ENCODE peak calls at places on chromosomes 4 and X, in nine cellular contexts. T is AG10803, R is fibroblast of the aortic adventitia, X is foreskin fibroblast, M is upper lobe of left lung, G is breast epithelium, P is nephron progenitor cell, K is mesothelial cell of epicardium, C is thoracic aorta. Y is an unnamed sample.

GRCh38 chr4:115851918-115852766 is 738.7 kb upstream of the NDST4 start:
- DNase-seq in T (no peak), R (no peak), X (peak), M (peak), G (no peak), P (peak), K (no peak), C (no peak), Y (no peak)

GRCh38 chr4:38948551-38948950 is 80.9 kb downstream of the FAM114A1 start:
- DNase-seq in T (peak), R (peak), X (peak), M (no peak), G (no peak), P (no peak), K (no peak), C (no peak), Y (no peak)

GRCh38 chr4:13162886-13163285 is 321.3 kb downstream of the RAB28 start:
- DNase-seq in T (no peak), R (peak), X (no peak), M (no peak), G (no peak), P (no peak), K (no peak), C (no peak), Y (no peak)

GRCh38 chrX:155086202-155086840 is 15.0 kb downstream of the BRCC3 start:
- DNase-seq in T (peak), R (peak), X (peak), M (no peak), G (no peak), P (peak), K (no peak), C (no peak), Y (no peak)

GRCh38 chr4:104596189-104596588 is 101.5 kb upstream of the CXXC4 start:
- DNase-seq in T (no peak), R (no peak), X (no peak), M (no peak), G (no peak), P (no peak), K (no peak), C (no peak), Y (no peak)

GRCh38 chr4:3314706-3315260 is 22.0 kb downstream of the RGS12 start:
- DNase-seq in T (no peak), R (no peak), X (no peak), M (no peak), G (peak), P (no peak), K (no peak), C (no peak), Y (peak)

GRCh38 chr4:95255396-95256107 is 293.2 kb downstream of the UNC5C start:
- DNase-seq in T (peak), R (peak), X (peak), M (no peak), G (no peak), P (no peak), K (no peak), C (no peak), Y (no peak)

GRCh38 chr4:74768857-74769525 is 25.3 kb downstream of the BTC start:
- DNase-seq in T (no peak), R (peak), X (peak), M (no peak), G (no peak), P (no peak), K (no peak), C (no peak), Y (no peak)

GRCh38 chrX:3577551-3577950 is 135.9 kb downstream of the PRKX start:
- DNase-seq in T (no peak), R (no peak), X (no peak), M (no peak), G (no peak), P (no peak), K (no peak), C (no peak), Y (no peak)

GRCh38 chr4:7538518-7538917 is 103.8 kb upstream of the PSAPL1 start:
- DNase-seq in T (no peak), R (no peak), X (no peak), M (no peak), G (no peak), P (no peak), K (no peak), C (no peak), Y (no peak)

GRCh38 chr4:122826596-122827257 is at the start of gene FGF2:
- DNase-seq in T (peak), R (peak), X (peak), M (peak), G (peak), P (peak), K (peak), C (peak), Y (peak)

GRCh38 chr4:2248821-2249261 is 6.9 kb upstream of the HAUS3 start:
- DNase-seq in T (no peak), R (no peak), X (no peak), M (peak), G (no peak), P (peak), K (peak), C (no peak), Y (peak)

GRCh38 chrX:20217279-20217678 is 49.4 kb downstream of the RPS6KA3 start:
- DNase-seq in T (peak), R (peak), X (peak), M (no peak), G (no peak), P (no peak), K (no peak), C (no peak), Y (no peak)

GRCh38 chr4:30836231-30836630 is 116.1 kb downstream of the PCDH7 start:
- DNase-seq in T (no peak), R (peak), X (peak), M (no peak), G (no peak), P (no peak), K (no peak), C (no peak), Y (no peak)

GRCh38 chr4:105490523-105490922 is 16.7 kb upstream of the PPA2 start:
- DNase-seq in T (no peak), R (no peak), X (no peak), M (no peak), G (no peak), P (no peak), K (no peak), C (no peak), Y (no peak)

GRCh38 chr4:94678896-94679295 is 78.9 kb upstream of the BMPR1B start:
- DNase-seq in T (peak), R (peak), X (peak), M (no peak), G (no peak), P (no peak), K (no peak), C (no peak), Y (no peak)

GRCh38 chr4:8694651-8695151 is 102.1 kb downstream of the CPZ start:
- DNase-seq in T (no peak), R (no peak), X (no peak), M (peak), G (no peak), P (no peak), K (no peak), C (no peak), Y (peak)

GRCh38 chr4:64353904-64354303 is 55.3 kb downstream of the TECRL start:
- DNase-seq in T (no peak), R (no peak), X (no peak), M (no peak), G (no peak), P (no peak), K (no peak), C (no peak), Y (no peak)

GRCh38 chr4:174358823-174359222 is 75.1 kb downstream of the CEP44 start:
- DNase-seq in T (peak), R (peak), X (peak), M (no peak), G (no peak), P (no peak), K (no peak), C (no peak), Y (no peak)

GRCh38 chr4:48708610-48709009 is 71.5 kb downstream of the FRYL start:
- DNase-seq in T (no peak), R (no peak), X (no peak), M (no peak), G (no peak), P (no peak), K (no peak), C (no peak), Y (no peak)

GRCh38 chr4:12979797-12980196 is 504.3 kb downstream of the RAB28 start:
- DNase-seq in T (no peak), R (no peak), X (no peak), M (no peak), G (no peak), P (no peak), K (no peak), C (no peak), Y (no peak)

GRCh38 chr4:38572798-38573197 is 91.2 kb upstream of the KLF3 start:
- DNase-seq in T (no peak), R (peak), X (no peak), M (no peak), G (no peak), P (no peak), K (no peak), C (no peak), Y (no peak)

GRCh38 chr4:137610960-137611359 is 78.7 kb upstream of the PCDH18 start:
- DNase-seq in T (no peak), R (peak), X (peak), M (no peak), G (no peak), P (peak), K (no peak), C (no peak), Y (no peak)

GRCh38 chr4:8071741-8072140 is 86.9 kb downstream of the ABLIM2 start:
- DNase-seq in T (no peak), R (no peak), X (no peak), M (no peak), G (no peak), P (no peak), K (no peak), C (no peak), Y (no peak)

GRCh38 chr4:153733751-153734448 is 25.9 kb downstream of the RNF175 start:
- DNase-seq in T (no peak), R (no peak), X (peak), M (no peak), G (no peak), P (no peak), K (no peak), C (no peak), Y (no peak)

GRCh38 chrX:108001218-108001814 is 19.1 kb upstream of the TEX13B start:
- DNase-seq in T (peak), R (peak), X (peak), M (no peak), G (no peak), P (peak), K (no peak), C (no peak), Y (no peak)

GRCh38 chr4:8072235-8072968 is 86.2 kb downstream of the ABLIM2 start:
- DNase-seq in T (no peak), R (no peak), X (no peak), M (no peak), G (no peak), P (no peak), K (no peak), C (no peak), Y (no peak)

GRCh38 chrX:120824021-120824420 is 51.6 kb downstream of the CT47B1 start:
- DNase-seq in T (no peak), R (no peak), X (peak), M (no peak), G (no peak), P (no peak), K (no peak), C (no peak), Y (no peak)

GRCh38 chrX:10966057-10966456 is 145.1 kb upstream of the HCCS start:
- DNase-seq in T (no peak), R (no peak), X (no peak), M (no peak), G (no peak), P (no peak), K (no peak), C (no peak), Y (no peak)

GRCh38 chr4:184732126-184732525 is 1.8 kb downstream of the CENPU start:
- DNase-seq in T (no peak), R (peak), X (peak), M (peak), G (no peak), P (no peak), K (no peak), C (no peak), Y (no peak)

GRCh38 chr4:2388430-2389182 is 29.8 kb downstream of the ZFYVE28 start:
- DNase-seq in T (peak), R (peak), X (peak), M (no peak), G (no peak), P (no peak), K (no peak), C (no peak), Y (no peak)

GRCh38 chr4:182384496-182385155 is 141.4 kb downstream of the TENM3 start:
- DNase-seq in T (no peak), R (no peak), X (no peak), M (no peak), G (no peak), P (no peak), K (no peak), C (no peak), Y (no peak)

GRCh38 chr4:40316782-40317635 is 18.1 kb upstream of the CHRNA9 start:
- DNase-seq in T (peak), R (peak), X (peak), M (peak), G (peak), P (peak), K (no peak), C (no peak), Y (peak)

GRCh38 chrX:14476169-14476568 is 53.2 kb upstream of the GLRA2 start:
- DNase-seq in T (peak), R (peak), X (peak), M (no peak), G (no peak), P (no peak), K (no peak), C (no peak), Y (no peak)

GRCh38 chrX:17674611-17675010 is 62.7 kb upstream of the SCML1 start:
- DNase-seq in T (no peak), R (peak), X (peak), M (no peak), G (no peak), P (no peak), K (no peak), C (no peak), Y (no peak)

GRCh38 chrX:113399501-113400192 is 559.0 kb upstream of the AMOT start:
- DNase-seq in T (peak), R (peak), X (peak), M (no peak), G (no peak), P (no peak), K (no peak), C (no peak), Y (no peak)

GRCh38 chr4:67933038-67933437 is 30.3 kb downstream of the TMPRSS11A start:
- DNase-seq in T (no peak), R (no peak), X (no peak), M (no peak), G (no peak), P (no peak), K (no peak), C (no peak), Y (no peak)

GRCh38 chr4:81609844-81610243 is 138.1 kb upstream of the RASGEF1B start:
- DNase-seq in T (no peak), R (no peak), X (no peak), M (no peak), G (no peak), P (no peak), K (no peak), C (no peak), Y (no peak)

GRCh38 chrX:57156397-57157049 is 19.3 kb upstream of the SPIN2A start:
- DNase-seq in T (peak), R (peak), X (peak), M (no peak), G (no peak), P (peak), K (no peak), C (no peak), Y (no peak)
- TF ChIP-seq CTCF in T (peak), R (peak), X (peak), M (peak), G (no peak), P (peak), K (no peak), C (no peak), Y (peak)

GRCh38 chr4:121228851-121229250 is 64.7 kb upstream of the TNIP3 start:
- DNase-seq in T (no peak), R (no peak), X (no peak), M (no peak), G (no peak), P (no peak), K (no peak), C (no peak), Y (no peak)

GRCh38 chr4:121221608-121222007 is 57.5 kb upstream of the TNIP3 start:
- DNase-seq in T (no peak), R (no peak), X (no peak), M (no peak), G (no peak), P (no peak), K (no peak), C (no peak), Y (no peak)

GRCh38 chr4:121226362-121226761 is 62.2 kb upstream of the TNIP3 start:
- DNase-seq in T (no peak), R (no peak), X (no peak), M (no peak), G (no peak), P (no peak), K (no peak), C (no peak), Y (no peak)

GRCh38 chr4:121229993-121230392 is 65.9 kb upstream of the TNIP3 start:
- DNase-seq in T (no peak), R (no peak), X (no peak), M (no peak), G (no peak), P (no peak), K (no peak), C (no peak), Y (no peak)

GRCh38 chr4:121227254-121227867 is 63.2 kb upstream of the TNIP3 start:
- DNase-seq in T (no peak), R (no peak), X (no peak), M (no peak), G (no peak), P (no peak), K (no peak), C (no peak), Y (no peak)
- TF ChIP-seq CTCF in T (no peak), R (no peak), X (no peak), M (no peak), G (no peak), P (no peak), K (no peak), C (no peak), Y (no peak)

DNA sequence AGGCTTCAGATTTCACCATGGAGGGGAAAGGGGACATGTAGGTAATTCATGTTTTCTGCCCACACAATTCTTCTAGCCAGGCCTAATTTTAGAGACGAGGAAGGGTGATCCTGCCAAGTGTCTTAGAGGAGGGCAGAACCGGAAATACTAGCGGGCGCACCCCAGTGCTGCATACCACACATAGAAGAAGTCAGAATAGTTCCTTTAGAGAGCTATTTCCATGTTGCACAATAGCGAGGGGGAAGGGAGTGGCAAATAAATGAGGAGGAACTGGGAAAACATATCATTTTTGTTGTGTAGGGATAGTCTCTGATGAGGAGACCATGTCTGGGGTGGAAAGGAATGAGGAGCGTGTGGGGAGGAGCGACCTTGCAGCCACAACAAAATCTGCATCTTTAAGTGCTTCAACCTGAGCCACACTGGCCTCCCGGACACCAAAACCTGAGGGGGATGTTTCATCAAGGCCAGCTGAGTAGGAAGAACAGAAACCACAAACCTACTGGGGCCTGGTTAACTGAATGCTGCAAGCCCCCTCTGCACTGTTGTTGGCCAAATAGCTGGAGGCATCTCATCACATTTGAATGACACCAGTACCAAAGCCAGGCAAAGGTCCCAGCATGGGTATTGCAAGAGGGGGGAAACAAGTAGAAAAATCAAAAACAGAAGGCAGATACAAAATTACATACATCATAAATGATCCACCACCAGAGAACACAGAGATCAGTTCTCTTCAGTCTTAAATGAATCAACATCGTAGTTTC is 26.7 kb upstream of the C1QTNF7 start:
- DNase-seq in T (peak), R (peak), X (peak), M (peak), G (no peak), P (no peak), K (no peak), C (peak), Y (no peak)
- TF ChIP-seq CTCF in T (peak), R (no peak), X (no peak), M (no peak), G (no peak), P (no peak), K (no peak), C (no peak), Y (no peak)

DNA sequence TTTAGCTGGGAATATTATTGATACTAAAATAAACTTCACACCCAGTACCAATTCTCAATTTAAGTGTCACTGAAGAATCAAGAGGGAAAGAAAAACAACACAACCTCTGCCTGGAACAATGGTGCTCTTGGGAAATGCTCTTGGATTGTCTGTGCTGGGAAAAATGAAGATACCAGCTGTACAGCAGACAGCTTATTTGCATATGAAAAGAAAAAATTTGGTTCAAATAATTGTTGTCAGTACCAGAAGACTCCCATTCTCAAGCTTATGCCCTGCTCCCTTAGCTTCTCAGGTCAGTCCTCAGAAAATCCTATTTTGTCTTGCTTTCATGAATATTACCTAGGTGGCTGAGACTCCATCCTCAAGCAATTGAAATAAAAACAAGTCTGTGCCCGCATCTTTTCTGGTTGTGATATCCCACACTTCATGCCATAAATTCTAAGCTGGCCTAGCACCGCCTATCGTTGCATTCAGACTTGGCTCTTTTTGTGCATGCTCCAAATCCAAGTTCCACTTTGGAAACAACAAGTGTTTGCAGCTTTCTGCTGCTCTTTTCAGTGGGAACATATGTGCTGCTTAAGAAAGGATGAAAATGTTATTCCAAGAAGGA is 431.7 kb downstream of the INPP4B start:
- DNase-seq in T (peak), R (peak), X (no peak), M (no peak), G (no peak), P (no peak), K (no peak), C (no peak), Y (no peak)
- TF ChIP-seq CTCF in T (no peak), R (no peak), X (no peak), M (no peak), G (no peak), P (no peak), K (no peak), C (no peak), Y (no peak)

DNA sequence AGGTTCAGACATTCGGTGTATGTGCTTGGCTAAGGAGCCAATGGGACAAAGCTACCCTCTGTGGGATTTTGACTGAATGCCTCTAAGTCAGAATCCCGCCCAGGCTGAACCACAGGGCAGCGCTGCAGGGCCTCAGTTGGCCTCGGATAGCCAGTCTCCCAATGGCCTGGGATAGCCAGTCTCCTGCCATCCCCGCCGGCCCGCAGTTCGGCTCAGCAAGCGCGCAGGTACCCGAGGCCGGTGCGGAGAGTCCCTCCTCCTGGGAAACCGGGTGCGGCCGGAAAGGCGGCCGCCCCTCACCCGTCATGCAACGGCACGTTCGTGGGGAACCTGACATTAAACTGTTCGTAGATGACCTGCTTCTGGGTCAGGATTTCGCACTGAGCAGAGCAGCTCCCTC is 16.1 kb downstream of the PPEF2 start:
- DNase-seq in T (peak), R (no peak), X (no peak), M (no peak), G (no peak), P (no peak), K (no peak), C (no peak), Y (no peak)
- TF ChIP-seq CTCF in T (no peak), R (no peak), X (no peak), M (no peak), G (no peak), P (no peak), K (no peak), C (no peak), Y (no peak)

Y was measured in osteocyte.